ENCODE peak calls at places on chromosomes 3 and 15, in six cellular contexts. Y is AG04450, V is astrocyte of the spinal cord, U is Panc1, X is uterus, E is GM12864. T is an unnamed sample.

GRCh38 chr15:56042982-56043980 is 49.9 kb upstream of the NEDD4 start:
- DNase-seq in Y (no peak), V (no peak), U (no peak), X (no peak), E (no peak), T (no peak)

GRCh38 chr15:75697523-75698398 is 14.9 kb downstream of the CSPG4 start:
- DNase-seq in Y (no peak), V (no peak), U (no peak), X (peak; percentile 66), E (no peak), T (no peak)

GRCh38 chr15:39363761-39364586 is 216.9 kb upstream of the THBS1 start:
- DNase-seq in Y (no peak), V (peak; percentile 48), U (no peak), X (no peak), E (no peak), T (peak; percentile 76)

GRCh38 chr3:173584834-173585831 is 187.6 kb downstream of the NLGN1 start:
- DNase-seq in Y (no peak), V (peak; percentile 74), U (no peak), X (no peak), E (no peak), T (peak; percentile 33)

GRCh38 chr15:66123799-66124198 is 129.8 kb downstream of the MEGF11 start:
- DNase-seq in Y (no peak), V (no peak), U (no peak), X (no peak), E (no peak), T (no peak)

GRCh38 chr3:59469948-59470723 is 420.3 kb upstream of the CFAP20DC start:
- DNase-seq in Y (no peak), V (no peak), U (no peak), X (no peak), E (no peak), T (peak; percentile 17)

GRCh38 chr3:78257956-78258530 is 1218.1 kb downstream of the ROBO2 start:
- DNase-seq in Y (no peak), V (no peak), U (no peak), X (no peak), E (no peak), T (no peak)

GRCh38 chr3:42755681-42756578 is 17.1 kb downstream of the CCDC13 start:
- DNase-seq in Y (no peak), V (no peak), U (no peak), X (peak; percentile 16), E (no peak), T (peak; percentile 66)

GRCh38 chr3:116005404-116005803 is 382.1 kb downstream of the GAP43 start:
- DNase-seq in Y (peak; percentile 82), V (peak; percentile 96), U (peak; percentile 45), X (peak; percentile 28), E (no peak), T (peak; percentile 98)

GRCh38 chr3:112132975-112133448 is at the start of gene GCSAM:
- DNase-seq in Y (no peak), V (no peak), U (no peak), X (no peak), E (peak; percentile 96), T (peak; percentile 17)

GRCh38 chr3:122996038-122996580 is 31.5 kb downstream of the SEMA5B start:
- DNase-seq in Y (no peak), V (no peak), U (no peak), X (peak; percentile 57), E (no peak), T (no peak)

GRCh38 chr3:126307591-126308393 is 49.4 kb downstream of the KLF15 start:
- DNase-seq in Y (no peak), V (no peak), U (no peak), X (no peak), E (no peak), T (no peak)

GRCh38 chr15:50676799-50677483 is 9.7 kb downstream of the TRPM7 start:
- DNase-seq in Y (no peak), V (peak; percentile 33), U (no peak), X (no peak), E (no peak), T (peak; percentile 43)

GRCh38 chr3:101823525-101823924 is 25.8 kb upstream of the NFKBIZ start:
- DNase-seq in Y (no peak), V (no peak), U (no peak), X (no peak), E (no peak), T (peak; percentile 29)

GRCh38 chr15:48806151-48806550 is 4.7 kb downstream of the CEP152 start:
- DNase-seq in Y (no peak), V (peak; percentile 53), U (no peak), X (no peak), E (no peak), T (peak; percentile 42)

GRCh38 chr15:48811325-48811938 is 563 bp upstream of the CEP152 start:
- DNase-seq in Y (no peak), V (no peak), U (no peak), X (no peak), E (no peak), T (no peak)

DNA sequence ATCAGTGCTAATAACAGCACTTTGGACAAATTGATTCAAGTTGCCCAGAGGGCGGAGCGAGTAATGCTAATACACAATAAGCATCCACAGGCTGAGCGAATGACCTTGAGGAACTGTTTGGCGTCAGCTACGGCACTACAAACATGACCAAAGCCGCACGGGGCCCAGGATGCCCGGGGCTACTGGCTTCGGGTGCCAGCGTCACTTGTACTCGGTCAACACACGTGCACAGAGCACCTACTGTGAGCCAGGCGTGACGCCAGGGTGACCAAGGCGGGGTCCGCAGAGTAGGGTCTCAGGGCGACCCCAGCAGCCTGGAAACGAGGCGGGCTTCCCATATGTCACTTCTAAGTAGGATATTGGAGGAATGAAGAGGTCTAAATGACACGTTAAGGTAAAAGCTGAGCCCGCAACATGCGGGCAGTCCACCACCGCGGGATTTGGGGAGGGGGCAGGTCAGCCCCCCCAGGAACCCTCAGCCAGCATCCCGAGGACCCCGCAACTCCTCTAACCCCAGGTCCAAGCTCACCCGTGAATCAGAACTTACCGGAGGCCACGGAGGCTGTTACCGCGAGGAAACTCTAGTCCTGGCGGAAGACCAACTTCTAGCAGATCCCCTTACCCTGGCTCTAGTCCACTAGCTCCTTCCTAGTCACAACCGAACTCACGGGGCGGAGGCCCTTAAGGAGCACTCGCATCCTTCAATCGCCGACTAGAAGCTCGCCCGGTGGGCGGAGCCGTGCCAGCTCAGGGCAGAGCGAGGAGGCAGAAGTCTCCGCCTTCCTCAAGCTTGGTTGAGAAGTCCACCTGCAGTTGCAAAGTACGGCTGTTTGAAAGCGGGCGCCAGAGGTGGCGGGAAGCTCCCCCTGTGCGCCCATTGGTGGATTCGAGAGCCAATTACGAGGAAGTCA is at the start of gene CEP152:
- DNase-seq in Y (peak; percentile 99), V (peak; percentile 100), U (peak; percentile 99), X (peak; percentile 95), E (peak; percentile 100), T (peak; percentile 100)
- TF ChIP-seq CTCF in Y (no peak), V (no peak), U (no peak), X (no peak), E (no peak), T (no peak)

DNA sequence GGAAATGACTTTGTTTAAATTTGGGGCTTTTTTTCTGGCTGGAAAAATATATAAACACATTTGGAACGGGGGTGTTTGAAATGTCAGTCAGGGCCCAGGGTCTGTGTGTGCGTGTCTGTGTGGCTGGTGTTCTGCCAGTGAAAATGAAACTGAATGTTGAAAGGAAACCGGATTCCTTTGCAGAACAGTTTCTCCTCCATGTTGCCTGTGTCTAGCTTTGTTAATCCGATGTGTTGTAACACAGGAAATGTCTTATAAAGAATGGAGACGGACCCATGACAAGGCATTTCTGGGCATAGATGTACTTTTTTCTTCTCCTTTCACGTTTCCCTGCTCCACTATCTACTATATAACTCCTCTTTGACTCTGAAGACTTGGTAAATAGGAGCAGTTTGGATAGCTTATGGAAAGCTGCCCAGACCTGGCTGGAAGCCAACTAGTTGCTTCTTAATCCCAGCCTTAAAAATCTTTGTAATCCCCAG is 2.8 kb downstream of the SQOR start:
- DNase-seq in Y (peak; percentile 93), V (peak; percentile 86), U (no peak), X (peak; percentile 54), E (peak; percentile 82), T (peak; percentile 96)
- H3K4me3 ChIP-seq in Y (peak overlapping the region; percentile 8), V (no peak overlapping the region), U (peak overlapping the region; percentile 38), X (no peak overlapping the region), E (peak overlapping the region; percentile 28), T (peak overlapping the region; percentile 4)

GRCh38 chr3:25021816-25022215 is 406.2 kb upstream of the RARB start:
- DNase-seq in Y (no peak), V (peak; percentile 63), U (no peak), X (no peak), E (no peak), T (peak; percentile 89)
- TF ChIP-seq CTCF in Y (peak; percentile 29), V (peak; percentile 75), U (no peak), X (peak; percentile 52), E (no peak), T (peak; percentile 84)

DNA sequence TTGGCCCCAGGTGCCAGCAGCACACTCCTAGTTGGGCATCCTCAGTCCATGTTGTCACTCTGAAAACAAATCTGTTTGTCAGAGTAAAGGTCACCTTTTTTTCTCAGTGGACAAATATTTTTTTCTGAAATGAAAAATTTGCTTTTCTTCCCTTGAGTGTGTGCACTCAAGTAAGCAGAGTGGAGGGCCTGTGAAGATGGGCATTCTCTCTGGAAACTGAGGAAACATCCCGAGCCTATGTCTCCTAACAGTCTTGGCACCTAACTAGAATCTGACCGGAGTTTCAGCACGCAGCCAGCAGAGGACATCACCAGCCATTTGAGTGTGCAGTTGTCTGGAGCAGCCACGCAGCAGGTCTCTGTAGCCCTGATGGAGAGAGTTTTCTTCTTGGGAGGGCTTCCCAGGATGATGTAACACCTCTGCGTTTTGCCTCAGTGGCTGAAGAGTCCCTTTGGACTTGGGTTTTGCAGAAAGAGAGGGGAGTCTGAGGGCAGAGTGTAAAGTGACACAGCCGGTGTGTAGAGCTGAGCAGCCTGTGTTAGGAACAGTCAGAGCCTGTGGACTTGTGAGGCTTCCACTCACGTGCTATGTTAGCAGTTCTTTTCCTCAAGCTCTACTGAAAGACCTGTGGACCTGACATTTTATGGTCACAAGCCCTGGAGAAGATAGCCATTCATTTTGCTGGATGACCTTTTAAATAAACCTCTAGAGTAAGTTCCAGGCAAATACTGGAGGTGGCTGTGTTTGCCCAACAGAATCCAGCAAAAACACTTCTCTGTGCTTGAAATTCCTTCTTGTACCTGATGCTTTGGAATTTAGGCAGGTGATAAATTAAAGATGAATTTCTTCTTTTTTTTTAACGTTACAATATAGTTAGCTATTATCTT is 51.6 kb downstream of the ABHD2 start:
- DNase-seq in Y (no peak), V (peak; percentile 38), U (no peak), X (no peak), E (no peak), T (peak; percentile 42)
- H3K4me3 ChIP-seq in Y (no peak overlapping the region), V (no peak overlapping the region), U (no peak overlapping the region), X (no peak overlapping the region), E (no peak overlapping the region), T (no peak overlapping the region)

DNA sequence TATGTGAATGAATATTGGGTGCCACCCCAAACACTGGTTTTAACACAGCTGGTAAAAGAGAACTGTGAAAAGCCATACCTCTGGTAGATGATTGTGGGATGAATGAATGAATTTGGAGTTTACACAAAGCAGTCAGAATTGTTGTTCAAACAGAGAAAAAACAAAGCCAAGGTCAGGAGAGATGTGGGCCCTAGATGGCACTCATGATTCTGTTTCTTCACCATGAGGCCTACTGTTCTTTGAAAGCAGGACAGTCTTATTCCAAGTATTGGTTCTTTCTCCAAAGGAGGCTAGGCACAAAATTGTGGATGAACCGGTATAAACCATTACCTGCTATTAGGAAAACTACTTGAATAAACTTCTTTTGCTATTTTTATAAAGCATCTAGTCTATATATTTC is 97.6 kb downstream of the SAMMSON start:
- DNase-seq in Y (no peak), V (no peak), U (no peak), X (no peak), E (no peak), T (no peak)
- TF ChIP-seq CTCF in Y (no peak), V (no peak), U (no peak), X (no peak), E (no peak), T (no peak)

GRCh38 chr3:97970929-97971460 is 1.2 kb downstream of the RIOX2 start:
- DNase-seq in Y (no peak), V (no peak), U (no peak), X (no peak), E (no peak), T (no peak)
- H3K4me3 ChIP-seq in Y (peak overlapping the region; percentile 69), V (peak overlapping the region; percentile 55), U (peak overlapping the region; percentile 74), X (no peak overlapping the region), E (peak overlapping the region; percentile 89), T (peak overlapping the region; percentile 83)

GRCh38 chr3:12663311-12663935 is 494 bp downstream of the RAF1 start:
- DNase-seq in Y (no peak), V (no peak), U (no peak), X (no peak), E (no peak), T (no peak)
- TF ChIP-seq CTCF in Y (no peak), V (no peak), U (no peak), X (no peak), E (no peak), T (no peak)

T was measured in choroid plexus epithelial cell.